ENCODE peak calls at places on chromosome 7, in ten cellular contexts. R, S, J, X, Y, P, F, N, V and K are unnamed samples.

GRCh38 chr7:30682131-30683083 is at the start of gene CRHR2:
- DNase-seq in X (no peak), R (no peak), P (no peak), V (no peak), N (no peak), F (peak), Y (no peak), J (no peak), S (no peak), K (no peak)

GRCh38 chr7:134009314-134010109 is 117.6 kb upstream of the LRGUK start:
- DNase-seq in X (no peak), V (no peak), R (no peak), J (no peak), N (no peak), F (no peak), P (no peak), Y (no peak), S (no peak), K (no peak)

GRCh38 chr7:154429666-154430404 is 377.6 kb downstream of the DPP6 start:
- DNase-seq in N (no peak), X (no peak), V (no peak), F (no peak), P (no peak), S (no peak), J (no peak), Y (no peak), R (no peak), K (no peak)

GRCh38 chr7:45268013-45268412 is 110.4 kb downstream of the RAMP3 start:
- DNase-seq in F (no peak), X (no peak), S (no peak), J (no peak), P (no peak), Y (no peak), V (no peak), N (no peak), R (no peak), K (no peak)

GRCh38 chr7:46848944-46849343 is 733.0 kb downstream of the TNS3 start:
- DNase-seq in X (peak), J (no peak), R (no peak), Y (no peak), N (no peak), V (no peak), P (no peak), S (no peak), F (no peak), K (no peak)

GRCh38 chr7:146172112-146172511 is 55.5 kb downstream of the CNTNAP2 start:
- DNase-seq in V (peak), R (no peak), X (no peak), P (peak), Y (no peak), N (peak), J (no peak), F (no peak), S (no peak), K (no peak)

GRCh38 chr7:103989200-103989784 is at the start of gene RELN:
- DNase-seq in X (no peak), R (no peak), S (peak), V (peak), N (peak), Y (no peak), F (no peak), P (no peak), J (no peak), K (no peak)

GRCh38 chr7:1236132-1236655 is 3.5 kb downstream of the UNCX start:
- DNase-seq in R (peak), N (no peak), V (no peak), X (no peak), J (no peak), S (peak), P (no peak), Y (no peak), F (no peak), K (no peak)

GRCh38 chr7:105792488-105793370 is 83.7 kb downstream of the ATXN7L1 start:
- DNase-seq in X (no peak), S (no peak), R (no peak), Y (no peak), F (no peak), N (no peak), V (peak), P (no peak), J (no peak), K (no peak)

GRCh38 chr7:1957471-1958225 is 275.1 kb downstream of the MAD1L1 start:
- DNase-seq in N (no peak), S (no peak), R (no peak), J (peak), Y (no peak), V (no peak), X (no peak), F (no peak), P (no peak), K (no peak)

GRCh38 chr7:129494041-129494440 is 8.3 kb upstream of the SMKR1 start:
- DNase-seq in V (peak), Y (no peak), N (peak), X (peak), F (no peak), J (no peak), S (no peak), P (no peak), R (no peak), K (no peak)

GRCh38 chr7:158257001-158257400 is 330.6 kb downstream of the PTPRN2 start:
- DNase-seq in N (no peak), S (no peak), R (no peak), Y (no peak), F (no peak), X (no peak), V (no peak), P (no peak), J (peak), K (no peak)

GRCh38 chr7:47191876-47192291 is 390.0 kb downstream of the TNS3 start:
- DNase-seq in F (no peak), N (no peak), J (no peak), Y (no peak), V (no peak), P (peak), R (no peak), X (no peak), S (no peak), K (no peak)

GRCh38 chr7:137658194-137658900 is 188.4 kb downstream of the DGKI start:
- DNase-seq in P (no peak), F (no peak), J (no peak), V (no peak), R (no peak), X (no peak), N (no peak), Y (no peak), S (no peak), K (no peak)

GRCh38 chr7:43764807-43765491 is 6.5 kb downstream of the BLVRA start:
- DNase-seq in J (no peak), R (no peak), Y (no peak), N (no peak), F (no peak), S (peak), P (no peak), V (peak), X (peak), K (no peak)

GRCh38 chr7:155084021-155084420 is 13.9 kb downstream of the HTR5A start:
- DNase-seq in P (no peak), J (no peak), S (no peak), Y (no peak), V (no peak), R (no peak), X (no peak), F (no peak), N (no peak), K (no peak)

GRCh38 chr7:100662377-100662776 is 6.1 kb upstream of the ACTL6B start:
- DNase-seq in J (no peak), R (no peak), P (no peak), Y (no peak), S (no peak), V (no peak), N (no peak), F (no peak), X (no peak), K (no peak)

GRCh38 chr7:130893441-130893894 is 159.5 kb upstream of the KLF14 start:
- DNase-seq in X (no peak), R (no peak), F (no peak), S (peak), J (no peak), P (no peak), Y (no peak), N (no peak), V (peak), K (no peak)

GRCh38 chr7:70777251-70777650 is 354.7 kb upstream of the GALNT17 start:
- DNase-seq in S (no peak), N (no peak), F (no peak), V (no peak), R (no peak), P (no peak), Y (no peak), J (no peak), X (no peak), K (no peak)

GRCh38 chr7:152894295-152895170 is 135.0 kb downstream of the ACTR3B start:
- DNase-seq in V (peak), Y (no peak), R (no peak), F (no peak), S (peak), J (no peak), X (no peak), P (peak), N (peak), K (no peak)

GRCh38 chr7:151876112-151876898 is 610 bp downstream of the PRKAG2 start:
- DNase-seq in X (no peak), N (no peak), P (no peak), J (no peak), Y (peak), S (peak), R (peak), V (no peak), F (peak), K (peak)

GRCh38 chr7:157864911-157865310 is 528.1 kb downstream of the DNAJB6 start:
- DNase-seq in F (no peak), N (no peak), S (no peak), J (peak), P (no peak), Y (no peak), V (no peak), X (no peak), R (no peak), K (no peak)

GRCh38 chr7:74275401-74275881 is 13.8 kb upstream of the CLIP2 start:
- DNase-seq in F (no peak), P (peak), S (peak), N (no peak), R (no peak), V (no peak), X (no peak), Y (no peak), J (no peak), K (peak)

DNA sequence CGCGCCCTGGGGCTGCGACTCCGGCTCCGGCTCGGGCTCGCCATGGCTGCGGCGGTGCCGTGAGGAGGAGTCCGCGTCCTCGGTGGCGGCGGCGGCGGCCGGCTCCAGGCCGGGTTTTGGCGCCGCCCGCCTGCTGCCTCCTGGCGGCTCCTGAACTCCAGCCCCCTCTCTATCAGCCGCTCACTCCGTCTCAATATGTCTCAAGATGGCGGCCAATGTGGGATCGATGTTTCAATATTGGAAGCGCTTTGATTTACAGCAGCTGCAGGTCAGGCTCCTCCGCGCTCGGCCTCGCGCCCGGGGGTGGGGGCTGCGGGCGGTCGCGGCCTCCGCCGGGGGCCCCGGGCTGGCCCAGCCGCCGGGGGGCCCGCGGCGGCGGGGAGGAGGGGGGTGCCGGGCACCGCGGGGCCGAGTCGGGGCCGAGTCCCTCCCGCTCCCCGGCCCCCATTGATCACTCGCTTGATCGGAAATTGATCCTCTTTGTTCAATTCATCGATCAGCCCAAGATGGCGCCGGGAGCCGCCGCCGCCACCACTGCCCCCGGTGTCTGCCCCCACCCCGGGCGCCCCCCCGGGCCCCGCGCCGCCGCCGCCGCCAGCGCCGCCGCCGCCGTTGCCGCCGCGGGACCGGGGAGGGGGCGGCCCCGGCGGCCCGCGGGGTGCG is 1.5 kb upstream of the CUX1 start:
- DNase-seq in F (peak), X (no peak), S (peak), R (peak), Y (peak), N (peak), J (no peak), V (peak), P (peak), K (peak)
- TF ChIP-seq CTCF in F (peak), X (peak), S (peak), R (no peak), Y (no peak), N (no peak), J (no peak), V (peak), P (no peak), K (no peak)

DNA sequence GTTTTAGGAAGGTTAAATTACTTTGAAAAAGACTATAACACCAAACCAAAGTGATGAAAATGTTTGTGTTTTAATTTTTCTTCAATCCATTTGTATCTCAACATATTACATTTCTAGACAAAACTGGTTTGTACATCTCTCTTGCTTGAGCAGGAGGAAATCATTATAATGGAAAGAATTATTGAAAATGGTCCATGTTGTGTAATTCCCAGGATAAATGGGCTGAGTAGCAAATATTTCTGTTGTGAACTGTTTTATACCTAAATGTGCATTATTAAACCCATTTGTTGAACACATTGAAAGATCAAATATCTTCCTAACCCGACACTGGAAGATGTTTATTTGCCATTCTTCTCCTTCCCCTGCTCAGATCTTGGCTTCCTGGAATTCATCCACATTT is 14.1 kb upstream of the CDK6 start:
- DNase-seq in V (no peak), S (no peak), P (no peak), N (no peak), R (no peak), F (no peak), J (no peak), Y (no peak), X (no peak), K (no peak)
- TF ChIP-seq CTCF in V (no peak), S (no peak), P (no peak), N (no peak), R (no peak), F (no peak), J (no peak), Y (no peak), X (no peak), K (no peak)

GRCh38 chr7:17671956-17672355 is 268.3 kb downstream of the SNX13 start:
- DNase-seq in X (no peak), R (no peak), S (no peak), V (peak), J (no peak), Y (no peak), N (no peak), F (no peak), P (no peak), K (no peak)
- TF ChIP-seq CTCF in X (no peak), R (no peak), S (no peak), V (no peak), J (no peak), Y (no peak), N (no peak), F (no peak), P (no peak), K (no peak)

GRCh38 chr7:29609162-29610030 is 45.8 kb downstream of the PRR15 start:
- DNase-seq in X (no peak), S (peak), R (no peak), P (no peak), F (peak), Y (no peak), N (peak), J (no peak), V (peak), K (no peak)

GRCh38 chr7:29607889-29608288 is 44.3 kb downstream of the PRR15 start:
- DNase-seq in N (no peak), R (no peak), P (no peak), Y (no peak), S (peak), J (no peak), X (peak), F (no peak), V (peak), K (no peak)

GRCh38 chr7:29611941-29612527 is 48.4 kb downstream of the PRR15 start:
- DNase-seq in S (no peak), N (no peak), P (no peak), R (no peak), V (no peak), Y (no peak), J (no peak), X (no peak), F (no peak), K (no peak)

GRCh38 chr7:29612596-29612995 is 49.0 kb downstream of the PRR15 start:
- DNase-seq in S (no peak), P (no peak), R (no peak), J (no peak), N (no peak), X (peak), F (no peak), Y (no peak), V (peak), K (no peak)

DNA sequence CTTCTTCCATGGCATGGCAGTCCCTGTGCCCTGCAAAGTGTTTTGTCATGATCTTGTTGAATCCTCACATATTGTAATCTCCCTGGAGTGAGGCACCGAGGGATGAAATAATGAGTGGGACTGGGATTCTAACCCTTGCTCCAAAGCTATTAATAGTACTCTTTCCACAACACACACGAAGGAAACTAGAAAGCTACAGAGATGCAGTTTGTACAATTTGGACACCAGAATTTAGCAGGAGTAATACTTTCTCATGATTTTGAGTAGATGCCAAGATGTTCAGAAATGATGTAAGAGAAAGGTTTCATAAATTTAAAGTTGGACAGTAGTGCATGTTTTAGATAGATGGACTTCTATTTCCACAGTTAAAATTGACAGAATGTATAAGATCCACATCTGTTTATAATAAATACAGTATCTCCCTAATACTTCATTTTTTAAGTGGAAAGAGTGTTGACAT is 46.4 kb downstream of the PRR15 start:
- DNase-seq in J (no peak), N (no peak), S (no peak), X (no peak), R (no peak), P (no peak), V (peak), F (no peak), Y (no peak), K (no peak)
- TF ChIP-seq CTCF in J (peak), N (no peak), S (no peak), X (no peak), R (no peak), P (no peak), V (no peak), F (no peak), Y (no peak), K (no peak)

DNA sequence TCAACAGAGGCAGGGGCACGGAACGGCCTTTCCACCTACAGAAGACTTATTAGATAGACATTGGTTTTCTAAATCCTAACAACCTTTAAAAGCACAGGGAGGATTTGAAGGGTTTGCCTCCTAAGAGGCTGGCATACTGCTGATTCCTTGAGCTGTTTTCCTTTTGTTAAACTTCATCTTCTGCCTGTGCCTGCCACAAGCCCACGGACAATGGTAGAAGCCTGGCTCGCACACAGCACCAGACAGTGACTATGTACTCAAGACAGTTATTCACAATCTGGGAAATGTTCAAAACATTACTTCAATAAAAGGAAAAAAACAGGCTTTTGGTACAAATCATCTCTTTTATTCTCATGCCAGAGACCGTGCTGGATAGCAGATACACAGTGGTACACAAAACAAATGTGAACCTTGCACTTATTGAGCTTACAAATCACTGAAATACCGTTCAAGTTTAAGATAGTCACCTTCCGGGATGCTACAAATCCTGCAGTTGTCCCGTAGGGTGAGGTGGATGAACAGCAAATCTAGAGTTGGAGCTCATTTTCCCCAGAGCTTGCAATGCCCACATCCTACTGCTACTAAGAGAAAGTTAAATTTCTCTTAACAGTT is 63.9 kb downstream of the VPS41 start:
- DNase-seq in P (no peak), Y (no peak), V (no peak), N (no peak), X (no peak), R (no peak), F (no peak), J (no peak), S (no peak), K (no peak)
- TF ChIP-seq CTCF in P (no peak), Y (no peak), V (no peak), N (no peak), X (no peak), R (no peak), F (no peak), J (no peak), S (no peak), K (no peak)

GRCh38 chr7:28383949-28384348 is 28.4 kb upstream of the CREB5 start:
- DNase-seq in F (no peak), S (no peak), X (no peak), V (no peak), N (no peak), R (no peak), Y (no peak), P (no peak), J (no peak), K (no peak)
- TF ChIP-seq CTCF in F (no peak), S (no peak), X (no peak), V (peak), N (no peak), R (no peak), Y (no peak), P (no peak), J (peak), K (no peak)

GRCh38 chr7:120733143-120733542 is 124.8 kb downstream of the TSPAN12 start:
- DNase-seq in V (peak), F (no peak), Y (no peak), P (no peak), N (no peak), J (no peak), X (no peak), R (no peak), S (peak), K (no peak)
- TF ChIP-seq CTCF in V (peak), F (no peak), Y (no peak), P (no peak), N (no peak), J (peak), X (no peak), R (no peak), S (no peak), K (no peak)

DNA sequence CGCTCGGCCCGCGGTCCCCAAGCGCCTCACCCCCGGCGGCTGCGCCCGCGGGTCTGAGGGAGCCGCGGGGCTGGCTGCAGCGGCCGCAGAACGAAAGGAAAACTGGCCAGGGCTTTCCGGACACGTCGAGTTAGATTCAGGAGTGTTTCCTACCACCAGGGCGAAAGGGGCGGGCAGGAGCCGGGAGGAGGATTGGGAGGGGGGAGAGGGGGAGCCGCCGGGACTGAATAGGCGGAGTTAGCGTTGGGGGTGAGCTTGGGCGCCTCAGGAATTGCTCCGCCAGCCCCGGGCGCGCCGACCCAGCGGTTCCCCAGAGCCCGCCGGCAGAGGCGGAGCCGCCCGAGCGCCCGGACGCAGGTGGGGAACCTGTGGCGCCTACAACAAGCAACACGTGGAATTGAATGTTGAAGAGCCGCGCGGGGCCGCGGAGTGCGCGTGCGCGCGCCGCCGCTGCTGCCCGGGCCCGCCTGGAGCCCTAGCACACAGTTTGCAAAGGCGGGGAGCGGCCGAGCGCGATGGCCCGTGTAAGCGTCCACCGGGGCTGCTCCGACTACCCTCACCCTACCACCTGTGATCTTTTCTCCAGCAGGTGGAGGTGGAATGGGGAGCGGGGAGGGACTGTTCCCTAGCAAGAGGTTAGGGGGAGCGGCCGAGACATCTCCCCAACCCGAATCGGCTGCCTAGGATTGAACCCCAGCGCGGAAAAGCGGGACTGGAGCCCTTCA is at the start of gene CADPS2:
- DNase-seq in J (no peak), P (no peak), V (peak), R (peak), F (peak), S (peak), Y (peak), N (peak), X (no peak), K (no peak)
- TF ChIP-seq CTCF in J (peak), P (no peak), V (peak), R (no peak), F (peak), S (no peak), Y (no peak), N (no peak), X (peak), K (no peak)